ENCODE peak calls at places on chromosome 10, in eight cellular contexts. C is cardiac fibroblast, I is brain microvascular endothelial cell, T is thyroid gland, Z is fibroblast of the aortic adventitia, V is prostate gland, K is choroid plexus epithelial cell, U is PC-9. E is an unnamed sample.

GRCh38 chr10:119331031-119331430 is 123.7 kb downstream of the GRK5 start:
- DNase-seq in C (no peak), I (no peak), T (no peak), Z (no peak), V (no peak), K (no peak), U (no peak), E (no peak)

GRCh38 chr10:103517234-103518085 is 24.0 kb downstream of the NEURL1 start:
- DNase-seq in C (no peak), I (no peak), T (no peak), Z (no peak), V (no peak), K (no peak), U (peak), E (no peak)

GRCh38 chr10:110644598-110645462 is 694 bp downstream of the RBM20 start:
- DNase-seq in C (no peak), I (no peak), T (no peak), Z (no peak), V (no peak), K (no peak), U (no peak), E (no peak)

GRCh38 chr10:113058175-113058961 is 108.3 kb downstream of the TCF7L2 start:
- DNase-seq in C (peak), I (peak), T (peak), Z (peak), V (no peak), K (peak), U (no peak), E (peak)

GRCh38 chr10:86535057-86535882 is 13.7 kb upstream of the WAPL start:
- DNase-seq in C (peak), I (no peak), T (peak), Z (no peak), V (peak), K (no peak), U (peak), E (no peak)

GRCh38 chr10:100934084-100934659 is 21.4 kb downstream of the SLF2 start:
- DNase-seq in C (peak), I (no peak), T (no peak), Z (no peak), V (no peak), K (peak), U (no peak), E (no peak)

GRCh38 chr10:24866615-24867583 is 85.5 kb downstream of the PRTFDC1 start:
- DNase-seq in C (peak), I (peak), T (peak), Z (peak), V (no peak), K (peak), U (no peak), E (peak)

GRCh38 chr10:49593564-49593875 is 16.6 kb upstream of the SLC18A3 start:
- DNase-seq in C (no peak), I (no peak), T (no peak), Z (no peak), V (no peak), K (no peak), U (no peak), E (no peak)

GRCh38 chr10:48683424-48683823 is 1.2 kb upstream of the WDFY4 start:
- DNase-seq in C (no peak), I (no peak), T (no peak), Z (no peak), V (no peak), K (no peak), U (no peak), E (no peak)

GRCh38 chr10:121134711-121135110 is 283.5 kb downstream of the WDR11 start:
- DNase-seq in C (no peak), I (no peak), T (no peak), Z (no peak), V (no peak), K (no peak), U (no peak), E (no peak)

GRCh38 chr10:132922872-132923271 is 19.5 kb downstream of the CFAP46 start:
- DNase-seq in C (no peak), I (no peak), T (no peak), Z (no peak), V (no peak), K (no peak), U (no peak), E (no peak)

GRCh38 chr10:92074126-92074887 is 150.7 kb downstream of the BTAF1 start:
- DNase-seq in C (peak), I (no peak), T (no peak), Z (peak), V (no peak), K (peak), U (no peak), E (no peak)

GRCh38 chr10:50470798-50471582 is 152.8 kb downstream of the SGMS1 start:
- DNase-seq in C (peak), I (no peak), T (peak), Z (peak), V (peak), K (no peak), U (peak), E (no peak)

GRCh38 chr10:120979435-120980315 is 128.5 kb downstream of the WDR11 start:
- DNase-seq in C (no peak), I (peak), T (peak), Z (no peak), V (peak), K (peak), U (no peak), E (no peak)

GRCh38 chr10:78774999-78775711 is 293.6 kb upstream of the ZMIZ1 start:
- DNase-seq in C (no peak), I (peak), T (peak), Z (no peak), V (no peak), K (peak), U (no peak), E (no peak)

GRCh38 chr10:44818721-44819127 is 92.4 kb upstream of the TMEM72 start:
- DNase-seq in C (no peak), I (no peak), T (no peak), Z (no peak), V (no peak), K (peak), U (no peak), E (no peak)

GRCh38 chr10:69819713-69820506 is 18.2 kb downstream of the COL13A1 start:
- DNase-seq in C (peak), I (no peak), T (no peak), Z (no peak), V (no peak), K (peak), U (peak), E (no peak)

GRCh38 chr10:28810062-28810870 is 132.9 kb downstream of the BAMBI start:
- DNase-seq in C (no peak), I (no peak), T (no peak), Z (no peak), V (no peak), K (peak), U (no peak), E (no peak)

GRCh38 chr10:70478191-70479160 is at the start of gene PALD1:
- DNase-seq in C (peak), I (no peak), T (peak), Z (peak), V (peak), K (peak), U (peak), E (no peak)

GRCh38 chr10:125153693-125154490 is 6.5 kb downstream of the CTBP2 start:
- DNase-seq in C (peak), I (no peak), T (peak), Z (peak), V (peak), K (no peak), U (no peak), E (no peak)

GRCh38 chr10:93921338-93921737 is 27.6 kb downstream of the SLC35G1 start:
- DNase-seq in C (no peak), I (no peak), T (no peak), Z (no peak), V (no peak), K (no peak), U (no peak), E (no peak)

GRCh38 chr10:77229704-77230103 is 407.9 kb downstream of the KCNMA1 start:
- DNase-seq in C (no peak), I (no peak), T (no peak), Z (no peak), V (no peak), K (no peak), U (no peak), E (no peak)

GRCh38 chr10:71475243-71475871 is 78.6 kb downstream of the CDH23 start:
- DNase-seq in C (no peak), I (no peak), T (no peak), Z (no peak), V (no peak), K (no peak), U (no peak), E (no peak)

GRCh38 chr10:11181996-11182395 is 164.3 kb downstream of the CELF2 start:
- DNase-seq in C (no peak), I (no peak), T (peak), Z (peak), V (no peak), K (no peak), U (no peak), E (no peak)

GRCh38 chr10:61330669-61331068 is 122.5 kb downstream of the TMEM26 start:
- DNase-seq in C (no peak), I (no peak), T (no peak), Z (no peak), V (no peak), K (no peak), U (no peak), E (no peak)

GRCh38 chr10:132938472-132939329 is 3.7 kb downstream of the CFAP46 start:
- DNase-seq in C (peak), I (peak), T (no peak), Z (no peak), V (no peak), K (peak), U (no peak), E (no peak)

GRCh38 chr10:51699145-51699474 is 285 bp downstream of the CSTF2T start:
- DNase-seq in C (no peak), I (no peak), T (no peak), Z (no peak), V (no peak), K (no peak), U (peak), E (no peak)

GRCh38 chr10:120824864-120825263 is 26.3 kb upstream of the WDR11 start:
- DNase-seq in C (peak), I (no peak), T (peak), Z (no peak), V (peak), K (peak), U (no peak), E (no peak)

GRCh38 chr10:110353244-110354119 is 48.8 kb upstream of the SMNDC1 start:
- DNase-seq in C (peak), I (peak), T (no peak), Z (peak), V (no peak), K (peak), U (peak), E (peak)

GRCh38 chr10:14126697-14127440 is 203.9 kb downstream of the FRMD4A start:
- DNase-seq in C (peak), I (peak), T (peak), Z (peak), V (no peak), K (peak), U (peak), E (no peak)

GRCh38 chr10:110535958-110536891 is 31.3 kb upstream of the SMC3 start:
- DNase-seq in C (peak), I (peak), T (no peak), Z (peak), V (no peak), K (peak), U (peak), E (peak)

GRCh38 chr10:102612964-102613275 is 31.4 kb upstream of the TRIM8 start:
- DNase-seq in C (no peak), I (no peak), T (no peak), Z (no peak), V (no peak), K (no peak), U (no peak), E (no peak)

GRCh38 chr10:76114556-76114955 is 683.1 kb downstream of the LRMDA start:
- DNase-seq in C (no peak), I (no peak), T (no peak), Z (no peak), V (peak), K (no peak), U (no peak), E (no peak)
- H3K4me3 ChIP-seq in C (no peak), I (no peak), T (no peak), Z (no peak), V (no peak), K (no peak), U (no peak), E (no peak)

GRCh38 chr10:116270691-116271592 is 2.1 kb downstream of the GFRA1 start:
- DNase-seq in C (no peak), I (no peak), T (no peak), Z (no peak), V (no peak), K (no peak), U (no peak), E (no peak)

GRCh38 chr10:116272497-116273221 is at the start of gene GFRA1:
- DNase-seq in C (peak), I (no peak), T (no peak), Z (no peak), V (no peak), K (no peak), U (no peak), E (no peak)

GRCh38 chr10:116278832-116279231 is 5.8 kb upstream of the GFRA1 start:
- DNase-seq in C (no peak), I (no peak), T (no peak), Z (no peak), V (no peak), K (no peak), U (no peak), E (no peak)

GRCh38 chr10:116271593-116272496 is 1.2 kb downstream of the GFRA1 start:
- DNase-seq in C (peak), I (no peak), T (no peak), Z (no peak), V (no peak), K (no peak), U (no peak), E (no peak)

GRCh38 chr10:116274141-116274861 is 1.3 kb upstream of the GFRA1 start:
- DNase-seq in C (no peak), I (no peak), T (no peak), Z (no peak), V (no peak), K (no peak), U (no peak), E (no peak)
- H3K4me3 ChIP-seq in C (no peak), I (peak), T (peak), Z (no peak), V (peak), K (peak), U (no peak), E (peak)

DNA sequence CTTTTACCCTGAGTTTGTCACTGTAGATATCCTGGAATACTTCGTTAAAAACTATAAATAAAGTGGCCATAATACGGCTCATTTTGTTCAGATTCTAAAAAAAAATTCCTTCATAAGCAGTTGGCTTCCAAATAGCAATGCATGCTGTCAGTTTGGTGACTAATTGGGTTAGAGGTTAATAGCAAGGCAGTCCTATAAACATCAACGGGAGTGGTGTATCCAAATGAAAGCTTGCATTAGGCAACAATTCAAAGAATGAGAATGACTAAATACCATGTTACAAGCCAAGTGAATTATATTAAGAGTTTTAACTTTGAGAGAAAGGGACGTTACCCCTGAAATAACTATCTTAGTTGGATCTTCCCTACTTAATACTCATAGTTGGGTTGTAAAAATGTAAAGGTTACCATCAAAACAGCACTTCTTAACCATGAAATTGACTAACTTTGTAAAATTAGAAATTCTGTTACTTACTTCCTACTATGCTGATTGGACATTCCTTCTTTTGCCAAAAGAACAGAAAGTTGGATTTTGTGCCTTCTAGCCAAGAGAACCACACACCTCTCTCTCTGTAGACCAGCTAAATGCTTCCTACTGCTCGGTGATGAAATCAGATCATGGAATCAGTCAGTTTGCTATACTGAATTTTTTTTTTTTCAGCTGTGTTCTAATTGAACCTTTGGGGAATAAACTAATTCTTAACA is 98.0 kb downstream of the KAT6B start:
- DNase-seq in C (peak), I (peak), T (no peak), Z (peak), V (no peak), K (peak), U (peak), E (peak)
- H3K4me3 ChIP-seq in C (peak), I (no peak), T (no peak), Z (no peak), V (no peak), K (no peak), U (peak), E (no peak)

DNA sequence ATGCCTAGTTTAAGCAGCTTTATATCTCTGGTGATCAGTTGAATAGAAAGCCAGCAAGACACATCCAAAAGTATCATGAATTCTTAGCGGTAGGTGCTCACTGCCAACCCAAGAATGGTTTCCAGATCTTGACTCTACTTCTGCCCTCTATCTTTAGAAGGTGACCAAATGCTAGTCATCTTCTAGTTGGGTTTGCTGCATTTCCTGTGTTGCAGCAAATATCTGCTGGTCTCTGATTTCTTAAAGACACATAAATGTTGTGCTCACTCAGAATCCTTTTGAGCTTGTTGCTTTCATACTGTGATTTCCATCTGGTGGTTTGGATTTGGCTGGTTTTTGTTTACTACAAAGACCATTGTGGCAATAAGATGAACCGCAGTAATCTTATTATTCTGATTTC is 2.2 kb downstream of the CDC123 start:
- DNase-seq in C (no peak), I (no peak), T (no peak), Z (no peak), V (no peak), K (no peak), U (no peak), E (no peak)
- H3K4me3 ChIP-seq in C (no peak), I (no peak), T (no peak), Z (no peak), V (no peak), K (no peak), U (no peak), E (no peak)

DNA sequence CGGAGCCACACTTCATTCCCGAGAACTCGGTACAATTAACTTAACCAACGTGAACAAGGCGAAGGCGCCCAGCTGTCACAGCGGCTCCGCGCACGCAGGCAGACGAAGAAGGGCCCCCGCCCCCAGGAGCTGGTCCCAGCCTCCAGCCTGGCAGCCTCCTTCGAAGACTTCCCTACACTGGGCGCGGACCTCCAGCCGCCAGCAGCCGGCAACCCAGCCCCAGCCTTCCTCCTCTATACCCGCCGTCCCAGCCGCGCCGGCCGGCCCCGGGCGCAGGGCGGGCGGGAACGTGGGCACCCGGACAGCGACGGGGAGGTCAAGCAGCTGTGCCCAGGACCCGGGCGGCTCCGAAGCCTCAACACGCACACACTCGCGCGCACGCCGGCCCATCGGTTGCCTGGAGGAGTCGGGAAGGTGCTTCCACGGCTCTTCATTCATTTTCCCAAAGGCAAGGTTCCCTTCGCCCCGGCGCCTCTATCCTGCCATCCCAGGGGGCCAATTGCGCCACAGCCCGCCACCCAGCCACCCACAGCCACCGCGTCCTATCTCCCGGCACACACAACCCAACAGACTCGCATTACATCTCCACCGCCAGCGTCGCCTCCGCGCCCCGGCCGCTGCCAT is 1.6 kb downstream of the CHST15 start:
- DNase-seq in C (peak), I (peak), T (peak), Z (no peak), V (no peak), K (no peak), U (no peak), E (no peak)
- H3K4me3 ChIP-seq in C (peak), I (peak), T (peak), Z (peak), V (peak), K (peak), U (peak), E (peak)

GRCh38 chr10:6299234-6299633 is 96.5 kb downstream of the PFKFB3 start:
- DNase-seq in C (no peak), I (no peak), T (no peak), Z (no peak), V (no peak), K (no peak), U (peak), E (no peak)

GRCh38 chr10:6299743-6300105 is 97.0 kb downstream of the PFKFB3 start:
- DNase-seq in C (no peak), I (no peak), T (no peak), Z (no peak), V (no peak), K (no peak), U (no peak), E (no peak)

GRCh38 chr10:6300784-6301180 is 98.0 kb downstream of the PFKFB3 start:
- DNase-seq in C (no peak), I (no peak), T (no peak), Z (no peak), V (no peak), K (no peak), U (no peak), E (no peak)

GRCh38 chr10:6300106-6300783 is 97.5 kb downstream of the PFKFB3 start:
- DNase-seq in C (no peak), I (no peak), T (peak), Z (peak), V (no peak), K (peak), U (peak), E (peak)

DNA sequence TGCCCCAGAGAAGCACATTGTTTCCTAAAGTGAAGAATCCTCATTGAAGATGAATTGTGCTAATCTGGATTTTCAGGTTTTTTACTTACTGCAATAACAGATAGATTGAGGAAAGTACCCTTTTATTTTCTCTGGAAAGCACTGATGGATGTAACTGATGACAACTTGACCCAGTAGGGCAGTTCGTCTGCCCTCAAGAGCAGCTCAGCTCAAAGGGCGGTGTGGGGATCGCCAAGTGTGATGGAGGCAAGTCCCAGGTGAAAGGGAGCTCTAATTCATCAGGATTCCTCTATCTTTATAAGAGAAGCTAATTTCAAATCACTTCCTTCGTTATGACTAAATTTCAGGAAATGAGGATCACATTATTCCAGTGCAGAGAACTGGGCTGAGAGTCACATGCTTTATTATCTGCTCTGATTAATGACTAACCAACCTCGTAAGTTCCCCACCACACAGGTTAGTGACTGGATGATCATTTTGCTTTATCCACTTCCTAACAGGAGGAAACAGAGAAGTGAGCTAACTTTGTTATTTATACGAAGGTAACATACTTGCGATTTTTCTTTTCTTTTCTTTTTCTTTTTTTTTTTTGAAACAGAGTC is 98.9 kb downstream of the PFKFB3 start:
- DNase-seq in C (no peak), I (no peak), T (no peak), Z (no peak), V (no peak), K (no peak), U (no peak), E (no peak)
- H3K4me3 ChIP-seq in C (no peak), I (no peak), T (no peak), Z (no peak), V (no peak), K (no peak), U (no peak), E (no peak)

E was measured in skeletal muscle cell.